ENCODE peak calls at places on chromosomes 11 and 22, in nine cellular contexts. W, I, U, K, A, M, V, D and Q are unnamed samples.

GRCh38 chr11:9755561-9755960 is 91.7 kb downstream of the SWAP70 start:
- DNase-seq in M (no peak), D (no peak), W (peak), A (no peak), K (no peak), I (no peak), V (peak), U (no peak), Q (no peak)

GRCh38 chr11:113873241-113873626 is 2.1 kb downstream of the USP28 start:
- DNase-seq in V (peak), M (no peak), U (no peak), A (no peak), I (no peak), D (no peak), W (no peak), K (no peak), Q (no peak)

GRCh38 chr11:76808158-76808557 is 25.0 kb downstream of the TSKU start:
- DNase-seq in W (no peak), V (no peak), K (no peak), I (no peak), U (no peak), A (no peak), D (no peak), M (no peak), Q (no peak)

GRCh38 chr22:25496396-25497064 is 67.9 kb upstream of the GRK3 start:
- DNase-seq in M (no peak), D (no peak), I (no peak), V (no peak), K (no peak), A (no peak), W (no peak), U (no peak), Q (peak)

GRCh38 chr22:42270178-42270511 is 308 bp downstream of the TCF20 start:
- DNase-seq in A (no peak), W (no peak), V (no peak), I (no peak), U (no peak), D (no peak), M (peak), K (peak), Q (no peak)

GRCh38 chr11:35112846-35113105 is 26.2 kb upstream of the CD44 start:
- DNase-seq in K (no peak), U (no peak), A (no peak), V (no peak), D (no peak), W (no peak), I (no peak), M (no peak), Q (no peak)

GRCh38 chr22:46966495-46966845 is 204.0 kb downstream of the TBC1D22A start:
- DNase-seq in W (no peak), V (no peak), A (no peak), U (no peak), I (no peak), M (no peak), D (no peak), K (no peak), Q (no peak)

GRCh38 chr11:28105869-28106268 is 2.1 kb downstream of the KIF18A start:
- DNase-seq in V (no peak), I (no peak), K (no peak), A (no peak), W (no peak), D (no peak), M (no peak), U (no peak), Q (no peak)

GRCh38 chr22:49624421-49625177 is 203.1 kb downstream of the BRD1 start:
- DNase-seq in I (no peak), U (no peak), V (no peak), M (no peak), A (peak), K (no peak), W (no peak), D (no peak), Q (no peak)

GRCh38 chr11:116731821-116732739 is 40.7 kb downstream of the BUD13 start:
- DNase-seq in A (no peak), U (no peak), I (no peak), D (no peak), K (no peak), W (no peak), M (no peak), V (no peak), Q (no peak)

GRCh38 chr11:2331404-2331803 is 29.6 kb downstream of the TSPAN32 start:
- DNase-seq in I (no peak), U (no peak), D (no peak), M (no peak), W (no peak), A (no peak), V (no peak), K (no peak), Q (no peak)

GRCh38 chr11:114719562-114719961 is 41.2 kb downstream of the NXPE2 start:
- DNase-seq in U (no peak), M (no peak), A (no peak), K (no peak), D (no peak), V (no peak), W (no peak), I (no peak), Q (no peak)

GRCh38 chr11:130160460-130161090 is 993 bp downstream of the ST14 start:
- DNase-seq in W (no peak), U (no peak), K (no peak), I (no peak), M (no peak), D (no peak), V (no peak), A (no peak), Q (no peak)

GRCh38 chr11:63920870-63921417 is 4.0 kb upstream of the RCOR2 start:
- DNase-seq in V (peak), K (no peak), U (no peak), W (no peak), A (no peak), I (no peak), D (no peak), M (peak), Q (no peak)

GRCh38 chr11:70885281-70885680 is 367.1 kb downstream of the SHANK2 start:
- DNase-seq in I (no peak), A (no peak), M (no peak), K (no peak), D (no peak), U (no peak), V (no peak), W (no peak), Q (no peak)

GRCh38 chr11:7673724-7674434 is 579 bp upstream of the CYB5R2 start:
- DNase-seq in V (peak), D (peak), I (no peak), A (no peak), K (no peak), U (no peak), M (peak), W (no peak), Q (peak)

GRCh38 chr11:11995601-11996000 is 12.8 kb downstream of the DKK3 start:
- DNase-seq in K (no peak), M (no peak), A (no peak), D (no peak), V (no peak), W (no peak), I (no peak), U (no peak), Q (no peak)

GRCh38 chr11:36452987-36453386 is 57.1 kb downstream of the TRAF6 start:
- DNase-seq in V (no peak), I (no peak), D (no peak), U (no peak), A (no peak), K (no peak), M (no peak), W (no peak), Q (no peak)

GRCh38 chr11:86115542-86116385 is 46.9 kb upstream of the PICALM start:
- DNase-seq in M (no peak), D (no peak), U (no peak), W (peak), V (peak), A (no peak), I (no peak), K (no peak), Q (no peak)